ENCODE peak calls at places on chromosomes 1 and 21, in five cellular contexts. G, Q, U, W and O are unnamed samples.

GRCh38 chr1:205800973-205801703 is 11.9 kb downstream of the SLC41A1 start:
- DNase-seq in G (no peak), Q (no peak), U (no peak), W (no peak), O (no peak)

GRCh38 chr1:20948091-20948490 is 161.0 kb upstream of the HP1BP3 start:
- DNase-seq in G (no peak), Q (no peak), U (no peak), W (no peak), O (no peak)

GRCh38 chr1:153459655-153460054 is 796 bp downstream of the S100A7 start:
- DNase-seq in G (no peak), Q (no peak), U (no peak), W (no peak), O (no peak)

GRCh38 chr1:72037745-72038343 is 244.5 kb downstream of the NEGR1 start:
- DNase-seq in G (no peak), Q (no peak), U (peak), W (no peak), O (no peak)

GRCh38 chr1:214310777-214311690 is 30.1 kb downstream of the SMYD2 start:
- DNase-seq in G (no peak), Q (no peak), U (no peak), W (no peak), O (no peak)

GRCh38 chr21:17738171-17738953 is 80.8 kb downstream of the C21orf91 start:
- DNase-seq in G (no peak), Q (no peak), U (no peak), W (no peak), O (no peak)

GRCh38 chr1:14735861-14736260 is 137.4 kb downstream of the KAZN start:
- DNase-seq in G (no peak), Q (no peak), U (no peak), W (no peak), O (no peak)

GRCh38 chr1:207026177-207026576 is 6.4 kb downstream of the C1orf116 start:
- DNase-seq in G (no peak), Q (no peak), U (no peak), W (no peak), O (no peak)

GRCh38 chr1:64933296-64934070 is 32.9 kb downstream of the JAK1 start:
- DNase-seq in G (no peak), Q (no peak), U (no peak), W (no peak), O (no peak)

GRCh38 chr1:67599085-67599484 is 85.9 kb upstream of the GADD45A start:
- DNase-seq in G (no peak), Q (no peak), U (no peak), W (no peak), O (no peak)

GRCh38 chr1:45507893-45508292 is 7.8 kb downstream of the MMACHC start:
- DNase-seq in G (no peak), Q (no peak), U (no peak), W (no peak), O (no peak)

GRCh38 chr1:45510036-45510971 is 10.2 kb downstream of the MMACHC start:
- DNase-seq in G (no peak), Q (no peak), U (no peak), W (no peak), O (no peak)

GRCh38 chr1:45507195-45507594 is 7.1 kb downstream of the MMACHC start:
- DNase-seq in G (no peak), Q (no peak), U (no peak), W (no peak), O (no peak)

GRCh38 chr1:45510972-45511527 is 10.6 kb downstream of the PRDX1 start:
- DNase-seq in G (no peak), Q (no peak), U (no peak), W (no peak), O (no peak)

DNA sequence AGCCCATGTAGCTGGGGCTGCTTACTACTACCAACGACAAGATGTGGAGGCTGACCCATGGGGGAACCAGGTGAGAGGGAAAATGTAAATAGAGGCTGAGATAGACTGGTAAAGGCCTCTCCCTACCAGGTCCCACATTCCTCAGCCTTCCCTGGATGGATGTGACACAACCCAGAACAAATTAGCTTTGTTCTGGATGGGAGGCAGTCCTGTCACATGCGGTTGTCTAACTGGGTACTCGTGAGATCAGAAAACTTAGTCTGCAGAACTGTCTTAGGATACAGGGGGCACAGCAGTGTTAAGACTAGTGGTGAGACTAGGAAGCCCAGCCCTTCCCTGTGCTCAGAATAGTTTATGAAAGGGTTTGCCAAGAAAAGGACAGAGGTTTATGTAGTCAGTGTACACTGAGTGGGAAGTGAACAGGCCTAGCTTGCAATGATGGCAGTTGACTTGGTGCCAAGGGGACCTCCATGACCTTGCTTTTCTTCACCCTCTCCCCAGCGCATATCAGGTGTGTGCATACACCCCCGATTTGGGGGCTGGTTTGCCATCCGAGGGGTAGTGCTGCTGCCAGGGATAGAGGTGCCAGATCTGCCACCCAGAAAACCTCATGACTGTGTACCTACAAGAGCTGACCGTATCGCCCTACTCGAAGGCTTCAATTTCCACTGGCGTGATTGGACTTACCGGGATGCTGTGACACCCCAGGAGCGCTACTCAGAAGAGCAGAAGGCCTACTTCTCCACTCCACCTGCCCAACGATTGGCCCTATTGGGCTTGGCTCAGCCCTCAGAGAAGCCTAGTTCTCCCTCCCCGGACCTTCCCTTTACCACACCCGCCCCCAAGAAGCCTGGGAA is 8.4 kb downstream of the MMACHC start:
- DNase-seq in G (no peak), Q (no peak), U (no peak), W (no peak), O (no peak)
- TF ChIP-seq CTCF in G (no peak), Q (no peak), U (no peak), W (no peak), O (no peak)

DNA sequence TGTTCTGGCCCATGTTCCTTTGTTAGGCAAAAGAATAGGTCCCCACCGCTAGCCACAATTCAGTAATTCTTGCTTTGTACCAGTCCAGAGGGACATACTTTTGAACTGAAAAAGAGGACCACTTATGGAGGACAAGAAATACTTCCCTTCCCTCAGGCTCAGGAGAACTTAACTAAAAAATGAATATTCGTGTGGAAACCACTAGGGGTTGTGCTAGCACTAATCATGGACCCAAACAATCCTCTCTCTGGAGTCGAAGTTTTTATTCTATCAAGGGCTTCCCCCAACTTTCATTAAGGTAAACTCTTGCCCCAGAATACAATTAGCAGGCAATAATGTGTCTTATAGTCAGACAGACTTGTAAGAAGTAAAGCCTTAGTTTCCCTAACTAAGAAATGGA is 19.3 kb downstream of the TNFSF4 start:
- DNase-seq in G (no peak), Q (no peak), U (no peak), W (no peak), O (no peak)
- TF ChIP-seq CTCF in G (no peak), Q (no peak), U (no peak), W (no peak), O (no peak)

DNA sequence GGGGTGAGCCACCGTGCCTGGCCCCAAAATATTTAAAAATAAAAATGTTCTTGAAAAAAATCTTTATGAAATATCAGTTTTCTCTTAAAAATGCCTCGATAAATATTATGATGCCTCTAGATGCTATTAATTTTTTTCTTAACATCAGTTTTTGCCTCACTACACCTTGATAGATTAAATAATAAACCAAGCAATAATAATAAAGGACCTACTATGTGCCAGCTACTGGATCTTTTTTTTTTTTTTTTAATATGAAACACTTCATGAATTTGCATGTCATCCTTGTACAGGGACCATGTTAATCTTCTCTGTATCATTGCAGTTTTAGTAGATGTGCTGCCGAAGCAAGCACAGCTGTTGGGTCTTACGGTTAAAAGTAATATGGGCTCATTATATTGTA is 17.5 kb upstream of the TBX19 start:
- DNase-seq in G (no peak), Q (no peak), U (no peak), W (no peak), O (no peak)
- TF ChIP-seq CTCF in G (no peak), Q (no peak), U (no peak), W (no peak), O (no peak)

GRCh38 chr1:114153621-114154145 is at the start of gene SYT6:
- DNase-seq in G (no peak), Q (peak), U (no peak), W (no peak), O (no peak)
- TF ChIP-seq CTCF in G (no peak), Q (no peak), U (no peak), W (no peak), O (no peak)

DNA sequence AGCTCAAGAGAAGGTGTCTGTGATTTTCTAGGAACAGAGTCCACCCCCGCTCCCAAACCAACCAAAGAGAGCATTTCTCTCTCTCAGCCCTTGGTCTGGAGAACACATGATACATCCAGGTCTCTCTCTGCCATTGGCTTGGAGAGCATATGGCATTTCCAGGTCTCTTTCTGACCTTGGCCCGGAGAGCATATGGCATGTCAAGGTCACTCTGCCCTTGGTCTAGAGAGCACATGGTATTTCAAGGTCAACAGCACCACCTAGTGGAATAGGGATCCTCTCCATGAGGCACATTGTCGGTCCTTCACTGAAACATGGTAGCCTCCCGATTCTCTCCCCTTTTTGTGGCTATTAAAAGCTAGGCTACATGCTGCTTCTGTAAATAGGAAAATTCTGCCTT is 437.7 kb upstream of the OLFM3 start:
- DNase-seq in G (peak), Q (no peak), U (no peak), W (no peak), O (no peak)
- TF ChIP-seq CTCF in G (no peak), Q (no peak), U (peak), W (no peak), O (peak)

GRCh38 chr1:181947441-181947840 is 114.1 kb downstream of the ZNF648 start:
- DNase-seq in G (no peak), Q (no peak), U (no peak), W (no peak), O (no peak)
- TF ChIP-seq CTCF in G (no peak), Q (no peak), U (no peak), W (no peak), O (no peak)

GRCh38 chr1:39129514-39129913 is 75.0 kb upstream of the MACF1 start:
- DNase-seq in G (peak), Q (no peak), U (no peak), W (no peak), O (no peak)
- TF ChIP-seq CTCF in G (peak), Q (no peak), U (peak), W (no peak), O (no peak)

GRCh38 chr1:150566589-150567340 is 12.6 kb downstream of the MCL1 start:
- DNase-seq in G (no peak), Q (no peak), U (no peak), W (no peak), O (no peak)
- TF ChIP-seq CTCF in G (no peak), Q (no peak), U (no peak), W (no peak), O (no peak)

GRCh38 chr1:175134500-175134899 is 58.1 kb downstream of the KIAA0040 start:
- DNase-seq in G (no peak), Q (no peak), U (no peak), W (no peak), O (no peak)

GRCh38 chr1:175133693-175134435 is 58.7 kb downstream of the KIAA0040 start:
- DNase-seq in G (no peak), Q (no peak), U (no peak), W (no peak), O (no peak)

GRCh38 chr1:175137369-175137768 is 55.2 kb downstream of the KIAA0040 start:
- DNase-seq in G (no peak), Q (no peak), U (no peak), W (no peak), O (no peak)

DNA sequence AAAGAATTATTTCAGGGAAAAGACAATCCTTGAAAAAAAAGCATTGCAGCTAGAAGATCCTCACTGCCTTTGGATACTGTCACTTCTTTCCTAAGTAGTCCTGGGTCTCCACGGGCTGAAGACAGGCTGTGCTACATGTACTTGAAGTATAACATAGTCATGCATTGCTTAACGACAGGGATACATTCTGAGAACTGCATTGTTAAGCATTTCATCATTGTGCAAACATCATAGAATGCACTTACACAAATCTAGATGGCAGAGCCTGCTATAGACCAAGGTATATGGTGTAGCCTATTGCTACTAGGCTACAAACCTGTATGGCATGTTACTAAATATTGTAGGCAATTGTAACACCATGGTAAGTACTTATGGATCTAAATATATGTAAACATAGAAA is 54.0 kb downstream of the KIAA0040 start:
- DNase-seq in G (no peak), Q (no peak), U (no peak), W (no peak), O (no peak)
- TF ChIP-seq CTCF in G (no peak), Q (no peak), U (no peak), W (no peak), O (no peak)